ENCODE peak calls at places on chromosomes 4 and X, in eight cellular contexts. R is AG10803, D is aorta, G is fibroblast of pulmonary artery, Z is right cardiac atrium, Q is left ventricle myocardium inferior, F is breast epithelium, K is fibroblast of mammary gland. T is an unnamed sample.

GRCh38 chrX:102723456-102723855 is 2.9 kb downstream of the GPRASP3 start:
- DNase-seq in Q (no peak), D (no peak), Z (no peak), F (no peak), K (no peak), G (no peak), R (no peak), T (no peak)

GRCh38 chr4:148056879-148057278 is 325.0 kb downstream of the ARHGAP10 start:
- DNase-seq in G (peak; percentile 61), D (no peak), K (peak; percentile 80), R (peak; percentile 51), Q (peak; percentile 45), F (peak; percentile 23), Z (peak; percentile 46), T (peak; percentile 58)

GRCh38 chrX:107715331-107716044 is 60.1 kb downstream of the TSC22D3 start:
- DNase-seq in K (peak; percentile 49), R (peak; percentile 50), Z (no peak), G (peak; percentile 37), D (no peak), Q (no peak), F (no peak), T (no peak)

GRCh38 chr4:145613546-145614234 is 5.5 kb upstream of the MMAA start:
- DNase-seq in K (no peak), G (no peak), Q (no peak), F (no peak), D (no peak), Z (no peak), R (peak; percentile 14), T (no peak)

GRCh38 chrX:11423362-11423818 is 130.2 kb downstream of the AMELX start:
- DNase-seq in Q (no peak), Z (peak; percentile 8), F (no peak), K (peak; percentile 92), G (peak; percentile 69), R (peak; percentile 76), D (no peak), T (peak; percentile 25)

GRCh38 chrX:16953606-16954211 is 7.3 kb downstream of the REPS2 start:
- DNase-seq in K (no peak), F (no peak), Q (no peak), G (no peak), Z (no peak), R (no peak), D (no peak), T (no peak)

GRCh38 chr4:118746251-118746919 is 61.2 kb downstream of the METTL14 start:
- DNase-seq in F (peak; percentile 72), K (no peak), R (no peak), D (no peak), Z (peak; percentile 22), Q (peak; percentile 33), G (no peak), T (no peak)

GRCh38 chrX:63282077-63282476 is 69.1 kb downstream of the SPIN4 start:
- DNase-seq in K (no peak), D (no peak), G (no peak), Q (no peak), Z (no peak), R (no peak), F (no peak), T (no peak)

GRCh38 chrX:136112781-136113180 is 34.6 kb upstream of the FHL1 start:
- DNase-seq in D (no peak), Z (no peak), F (no peak), R (peak; percentile 38), G (peak; percentile 29), K (no peak), Q (no peak), T (no peak)

GRCh38 chr4:126269106-126269505 is 954.4 kb downstream of the FAT4 start:
- DNase-seq in F (no peak), Q (peak; percentile 48), K (peak; percentile 29), R (peak; percentile 50), G (peak; percentile 71), Z (peak; percentile 56), D (no peak), T (no peak)

GRCh38 chr4:115101675-115102074 is 11.7 kb downstream of the NDST4 start:
- DNase-seq in Q (no peak), K (no peak), R (no peak), D (no peak), F (no peak), G (no peak), Z (no peak), T (no peak)

GRCh38 chr4:147741190-147741788 is 9.4 kb downstream of the ARHGAP10 start:
- DNase-seq in D (no peak), Q (no peak), R (peak; percentile 82), G (no peak), F (no peak), Z (no peak), K (no peak), T (no peak)

GRCh38 chr4:95506264-95506663 is 42.5 kb downstream of the UNC5C start:
- DNase-seq in Z (no peak), R (no peak), G (peak; percentile 35), K (peak; percentile 20), Q (no peak), F (no peak), D (no peak), T (no peak)

GRCh38 chr4:108301583-108302256 is 133.0 kb upstream of the LEF1 start:
- DNase-seq in R (no peak), D (no peak), Z (no peak), Q (no peak), G (no peak), F (no peak), K (no peak), T (no peak)

GRCh38 chrX:25873196-25873595 is 264.9 kb upstream of the MAGEB18 start:
- DNase-seq in G (peak; percentile 81), K (peak; percentile 41), R (peak; percentile 11), D (no peak), Z (no peak), F (no peak), Q (no peak), T (no peak)

GRCh38 chr4:146333187-146333894 is 119.0 kb downstream of the REELD1 start:
- DNase-seq in G (peak; percentile 43), R (peak; percentile 60), F (no peak), Z (no peak), K (peak; percentile 92), D (no peak), Q (no peak), T (no peak)

GRCh38 chrX:99415470-99415869 is 994.6 kb downstream of the PCDH19 start:
- DNase-seq in K (no peak), Z (no peak), R (no peak), G (no peak), F (no peak), D (no peak), Q (no peak), T (no peak)

GRCh38 chr4:110769578-110769977 is 146.7 kb upstream of the PITX2 start:
- DNase-seq in R (peak; percentile 41), D (no peak), Q (no peak), Z (no peak), F (no peak), K (peak; percentile 51), G (no peak), T (no peak)

GRCh38 chr4:2954358-2955185 is 8.6 kb downstream of the NOP14 start:
- DNase-seq in R (no peak), G (no peak), K (no peak), F (no peak), Q (no peak), D (no peak), Z (no peak), T (peak; percentile 24)

GRCh38 chr4:6767725-6768538 is 14.6 kb upstream of the KIAA0232 start:
- DNase-seq in G (no peak), K (no peak), Q (no peak), Z (no peak), F (no peak), D (no peak), R (no peak), T (peak; percentile 81)

GRCh38 chr4:97656034-97656720 is 487.1 kb downstream of the STPG2 start:
- DNase-seq in F (no peak), Z (no peak), R (peak; percentile 1), D (no peak), K (peak; percentile 84), G (peak; percentile 93), Q (no peak), T (no peak)

GRCh38 chrX:136030357-136031225 is 45.4 kb downstream of the SLC9A6 start:
- DNase-seq in G (peak; percentile 75), F (no peak), D (peak; percentile 76), K (peak; percentile 63), Z (peak; percentile 79), R (peak; percentile 92), Q (peak; percentile 67), T (peak; percentile 26)

DNA sequence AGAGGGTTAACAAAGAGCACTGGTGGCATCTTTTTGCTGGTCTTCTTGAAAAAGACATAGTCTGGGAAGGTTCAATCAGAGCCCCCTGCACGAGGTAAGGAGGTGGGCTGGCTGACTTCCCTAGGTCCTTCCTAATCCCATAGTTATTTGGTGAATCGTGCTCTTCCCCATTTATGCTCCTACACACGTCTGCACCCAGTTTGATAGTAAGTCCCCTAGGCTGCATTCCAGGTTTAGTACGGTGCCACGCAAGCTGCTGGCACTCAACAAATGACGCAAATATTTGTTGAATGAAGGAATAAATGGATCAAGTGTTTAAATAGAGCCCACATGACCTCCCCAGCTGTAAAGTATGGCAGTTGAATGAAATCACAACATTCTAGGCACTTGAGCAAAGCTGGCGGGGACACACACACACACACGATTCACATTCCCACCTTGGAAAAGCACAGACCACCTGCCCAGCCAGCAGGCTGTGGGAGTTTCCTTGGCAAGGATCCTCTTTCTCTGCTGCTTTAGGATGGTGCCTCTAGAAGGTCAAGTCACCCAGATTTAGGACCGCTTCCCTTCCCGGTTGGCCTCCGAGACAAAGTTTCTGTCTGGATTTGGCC is 855 bp downstream of the FAM184B start:
- DNase-seq in K (no peak), G (no peak), R (peak; percentile 61), Z (no peak), F (no peak), Q (no peak), D (no peak), T (no peak)
- H3K4me3 ChIP-seq in K (peak overlapping the region; percentile 12), G (peak overlapping the region; percentile 47), R (peak overlapping the region; percentile 55), Z (peak overlapping the region; percentile 46), F (peak overlapping the region; percentile 29), Q (peak overlapping the region; percentile 65), D (no peak overlapping the region), T (peak overlapping the region; percentile 22)

GRCh38 chrX:149803458-149804062 is 21.8 kb downstream of the MAGEA9 start:
- DNase-seq in F (no peak), K (no peak), R (no peak), D (no peak), Q (no peak), Z (no peak), G (no peak), T (no peak)

GRCh38 chrX:149804102-149804501 is 22.4 kb downstream of the MAGEA9 start:
- DNase-seq in K (no peak), Z (no peak), F (no peak), D (no peak), Q (no peak), R (no peak), G (no peak), T (no peak)

GRCh38 chrX:149807747-149808458 is 26.2 kb downstream of the MAGEA9 start:
- DNase-seq in Z (no peak), D (no peak), G (no peak), K (no peak), Q (no peak), F (no peak), R (no peak), T (no peak)
- H3K4me3 ChIP-seq in Z (no peak overlapping the region), D (no peak overlapping the region), G (no peak overlapping the region), K (no peak overlapping the region), Q (no peak overlapping the region), F (no peak overlapping the region), R (no peak overlapping the region), T (no peak overlapping the region)

GRCh38 chr4:141130947-141131545 is 2.2 kb downstream of the RNF150 start:
- DNase-seq in K (no peak), Q (no peak), G (no peak), R (no peak), F (no peak), D (no peak), Z (no peak), T (no peak)
- H3K4me3 ChIP-seq in K (no peak overlapping the region), Q (peak overlapping the region; percentile 94), G (no peak overlapping the region), R (peak overlapping the region; percentile 81), F (no peak overlapping the region), D (peak overlapping the region; percentile 69), Z (peak overlapping the region; percentile 89), T (peak overlapping the region; percentile 66)

GRCh38 chrX:41332005-41332404 is 2.0 kb upstream of the DDX3X start:
- DNase-seq in Z (no peak), K (no peak), G (no peak), Q (no peak), D (no peak), R (no peak), F (no peak), T (no peak)
- H3K4me3 ChIP-seq in Z (peak overlapping the region; percentile 62), K (peak overlapping the region; percentile 99), G (peak overlapping the region; percentile 24), Q (peak overlapping the region; percentile 91), D (no peak overlapping the region), R (peak overlapping the region; percentile 48), F (peak overlapping the region; percentile 82), T (peak overlapping the region; percentile 80)